ENCODE peak calls at places on chromosomes 3 and 15, in ten cellular contexts. One of them, this sample, is unnamed.

GRCh38 chr15:74964794-74965193 is 8.2 kb upstream of the RPP25 start:
- DNase-seq in SK-MEL-5: peak; percentile 35
- DNase-seq in RPMI8226: peak; percentile 61
- DNase-seq in AG09309: no peak
- DNase-seq in kidney tubule cell: peak; percentile 73
- DNase-seq in NCI-H1092 treated with DMSO at 0.1 percent for 48 hours: no peak
- DNase-seq in adipocyte: peak; percentile 19
- DNase-seq in SK-N-SH: no peak
- DNase-seq in mammary epithelial cell: no peak
- DNase-seq in C1 segment of cervical spinal cord: no peak
- DNase-seq in this sample: no peak

GRCh38 chr3:186510374-186511079 is 33.7 kb downstream of the CRYGS start:
- DNase-seq in SK-MEL-5: no peak
- DNase-seq in RPMI8226: no peak
- DNase-seq in AG09309: no peak
- DNase-seq in kidney tubule cell: no peak
- DNase-seq in NCI-H1092 treated with DMSO at 0.1 percent for 48 hours: no peak
- DNase-seq in adipocyte: no peak
- DNase-seq in SK-N-SH: no peak
- DNase-seq in mammary epithelial cell: peak; percentile 73
- DNase-seq in C1 segment of cervical spinal cord: no peak
- DNase-seq in this sample: no peak

GRCh38 chr3:112302881-112303761 is 9.1 kb upstream of the SLC9C1 start:
- DNase-seq in SK-MEL-5: peak; percentile 93
- DNase-seq in RPMI8226: no peak
- DNase-seq in AG09309: no peak
- DNase-seq in kidney tubule cell: no peak
- DNase-seq in NCI-H1092 treated with DMSO at 0.1 percent for 48 hours: peak; percentile 44
- DNase-seq in adipocyte: peak; percentile 28
- DNase-seq in SK-N-SH: no peak
- DNase-seq in mammary epithelial cell: no peak
- DNase-seq in C1 segment of cervical spinal cord: no peak
- DNase-seq in this sample: no peak

GRCh38 chr15:80852676-80853075 is 73.5 kb downstream of the CEMIP start:
- DNase-seq in SK-MEL-5: no peak
- DNase-seq in RPMI8226: no peak
- DNase-seq in AG09309: no peak
- DNase-seq in kidney tubule cell: peak; percentile 56
- DNase-seq in NCI-H1092 treated with DMSO at 0.1 percent for 48 hours: no peak
- DNase-seq in adipocyte: no peak
- DNase-seq in SK-N-SH: no peak
- DNase-seq in mammary epithelial cell: peak; percentile 62
- DNase-seq in C1 segment of cervical spinal cord: no peak
- DNase-seq in this sample: no peak

GRCh38 chr15:55168350-55168974 is 28.3 kb downstream of the RSL24D1 start:
- DNase-seq in SK-MEL-5: peak; percentile 91
- DNase-seq in RPMI8226: peak; percentile 79
- DNase-seq in AG09309: peak; percentile 13
- DNase-seq in kidney tubule cell: peak; percentile 79
- DNase-seq in NCI-H1092 treated with DMSO at 0.1 percent for 48 hours: peak; percentile 41
- DNase-seq in adipocyte: peak; percentile 65
- DNase-seq in SK-N-SH: peak; percentile 59
- DNase-seq in mammary epithelial cell: peak; percentile 54
- DNase-seq in C1 segment of cervical spinal cord: no peak
- DNase-seq in this sample: peak; percentile 8

GRCh38 chr15:67816668-67817067 is 8.6 kb upstream of the SKOR1 start:
- DNase-seq in SK-MEL-5: no peak
- DNase-seq in RPMI8226: no peak
- DNase-seq in AG09309: no peak
- DNase-seq in kidney tubule cell: no peak
- DNase-seq in NCI-H1092 treated with DMSO at 0.1 percent for 48 hours: no peak
- DNase-seq in adipocyte: no peak
- DNase-seq in SK-N-SH: no peak
- DNase-seq in mammary epithelial cell: no peak
- DNase-seq in C1 segment of cervical spinal cord: no peak
- DNase-seq in this sample: no peak

GRCh38 chr15:39748276-39748675 is 34.4 kb downstream of the FSIP1 start:
- DNase-seq in SK-MEL-5: peak; percentile 60
- DNase-seq in RPMI8226: no peak
- DNase-seq in AG09309: no peak
- DNase-seq in kidney tubule cell: peak; percentile 76
- DNase-seq in NCI-H1092 treated with DMSO at 0.1 percent for 48 hours: no peak
- DNase-seq in adipocyte: peak; percentile 45
- DNase-seq in SK-N-SH: no peak
- DNase-seq in mammary epithelial cell: no peak
- DNase-seq in C1 segment of cervical spinal cord: no peak
- DNase-seq in this sample: no peak

GRCh38 chr3:161423911-161424522 is 52.7 kb upstream of the SPTSSB start:
- DNase-seq in SK-MEL-5: peak; percentile 70
- DNase-seq in RPMI8226: peak; percentile 60
- DNase-seq in AG09309: no peak
- DNase-seq in kidney tubule cell: peak; percentile 51
- DNase-seq in NCI-H1092 treated with DMSO at 0.1 percent for 48 hours: peak; percentile 44
- DNase-seq in adipocyte: peak; percentile 80
- DNase-seq in SK-N-SH: peak; percentile 48
- DNase-seq in mammary epithelial cell: peak; percentile 22
- DNase-seq in C1 segment of cervical spinal cord: no peak
- DNase-seq in this sample: no peak

This sample was measured in occipital lobe.